ENCODE peak calls at places on chromosomes 6 and 20, in five cellular contexts. One of them, this sample, is unnamed.

GRCh38 chr6:9086331-9086730 is 651.0 kb upstream of the SLC35B3 start:
- DNase-seq in K562: no peak
- DNase-seq in A549: no peak
- DNase-seq in HepG2: no peak
- DNase-seq in NB4: no peak
- DNase-seq in this sample: no peak

GRCh38 chr20:8913452-8913851 is 155.4 kb upstream of the PLCB4 start:
- DNase-seq in HepG2: no peak
- DNase-seq in NB4: no peak
- DNase-seq in K562: no peak
- DNase-seq in A549: no peak
- DNase-seq in this sample: no peak

GRCh38 chr6:150800596-150801310 is 64.7 kb upstream of the MTHFD1L start:
- DNase-seq in A549: no peak
- DNase-seq in K562: no peak
- DNase-seq in HepG2: no peak
- DNase-seq in NB4: no peak
- DNase-seq in this sample: no peak

GRCh38 chr6:4776967-4777925 is 1.0 kb downstream of the CDYL start:
- DNase-seq in K562: peak; percentile 68
- DNase-seq in HepG2: no peak
- DNase-seq in NB4: peak; percentile 69
- DNase-seq in A549: peak; percentile 26
- DNase-seq in this sample: peak; percentile 48

GRCh38 chr6:136582702-136583471 is 32.7 kb upstream of the MAP7 start:
- DNase-seq in NB4: peak; percentile 53
- DNase-seq in A549: peak; percentile 81
- DNase-seq in K562: peak; percentile 37
- DNase-seq in HepG2: peak; percentile 7
- DNase-seq in this sample: peak; percentile 77

GRCh38 chr6:17015144-17015543 is 86.7 kb upstream of the STMND1 start:
- DNase-seq in HepG2: no peak
- DNase-seq in A549: no peak
- DNase-seq in NB4: peak; percentile 10
- DNase-seq in K562: no peak
- DNase-seq in this sample: no peak

GRCh38 chr6:155155787-155156447 is 107.9 kb upstream of the CLDN20 start:
- DNase-seq in K562: no peak
- DNase-seq in HepG2: peak; percentile 56
- DNase-seq in A549: no peak
- DNase-seq in NB4: no peak
- DNase-seq in this sample: no peak

GRCh38 chr6:130466052-130466743 is 100.4 kb downstream of the TMEM200A start:
- DNase-seq in A549: no peak
- DNase-seq in K562: no peak
- DNase-seq in HepG2: no peak
- DNase-seq in NB4: no peak
- DNase-seq in this sample: no peak

GRCh38 chr6:112690497-112691202 is 343.5 kb downstream of the RFPL4B start:
- DNase-seq in K562: no peak
- DNase-seq in NB4: no peak
- DNase-seq in HepG2: no peak
- DNase-seq in A549: peak; percentile 16
- DNase-seq in this sample: no peak

GRCh38 chr20:23508896-23509579 is 18.1 kb downstream of the CST8 start:
- DNase-seq in A549: no peak
- DNase-seq in HepG2: no peak
- DNase-seq in K562: no peak
- DNase-seq in NB4: no peak
- DNase-seq in this sample: no peak

GRCh38 chr6:7998103-7998725 is 66.0 kb downstream of the BLOC1S5 start:
- DNase-seq in K562: no peak
- DNase-seq in HepG2: no peak
- DNase-seq in A549: no peak
- DNase-seq in NB4: peak; percentile 67
- DNase-seq in this sample: no peak

GRCh38 chr6:154092336-154092962 is 53.4 kb downstream of the OPRM1 start:
- DNase-seq in K562: no peak
- DNase-seq in A549: no peak
- DNase-seq in HepG2: no peak
- DNase-seq in NB4: no peak
- DNase-seq in this sample: no peak

GRCh38 chr6:30793521-30794194 is 49.3 kb upstream of the IER3 start:
- DNase-seq in HepG2: peak; percentile 75
- DNase-seq in K562: no peak
- DNase-seq in NB4: peak; percentile 55
- DNase-seq in A549: no peak
- DNase-seq in this sample: peak; percentile 87

GRCh38 chr6:52491203-52492069 is 71.3 kb downstream of the EFHC1 start:
- DNase-seq in A549: no peak
- DNase-seq in NB4: no peak
- DNase-seq in HepG2: no peak
- DNase-seq in K562: no peak
- DNase-seq in this sample: peak; percentile 44

GRCh38 chr6:143405381-143406154 is 44.9 kb downstream of the ADAT2 start:
- DNase-seq in K562: no peak
- DNase-seq in HepG2: no peak
- DNase-seq in A549: no peak
- DNase-seq in NB4: no peak
- DNase-seq in this sample: no peak

GRCh38 chr6:43308101-43308989 is at the start of gene CRIP3:
- DNase-seq in HepG2: no peak
- DNase-seq in A549: peak; percentile 54
- DNase-seq in NB4: peak; percentile 76
- DNase-seq in K562: peak; percentile 70
- DNase-seq in this sample: no peak

GRCh38 chr20:61170521-61170920 is 81.5 kb upstream of the CDH4 start:
- DNase-seq in NB4: no peak
- DNase-seq in K562: no peak
- DNase-seq in A549: no peak
- DNase-seq in HepG2: no peak
- DNase-seq in this sample: no peak

GRCh38 chr20:31522756-31523155 is 8.5 kb downstream of the HM13 start:
- DNase-seq in A549: no peak
- DNase-seq in HepG2: no peak
- DNase-seq in K562: no peak
- DNase-seq in NB4: no peak
- DNase-seq in this sample: no peak

GRCh38 chr6:168838000-168838399 is 397.0 kb downstream of the SMOC2 start:
- DNase-seq in NB4: no peak
- DNase-seq in K562: no peak
- DNase-seq in A549: no peak
- DNase-seq in HepG2: no peak
- DNase-seq in this sample: no peak

GRCh38 chr6:162450358-162450757 is 277.2 kb downstream of the PRKN start:
- DNase-seq in NB4: no peak
- DNase-seq in A549: no peak
- DNase-seq in HepG2: peak; percentile 7
- DNase-seq in K562: no peak
- DNase-seq in this sample: no peak

GRCh38 chr6:99151634-99152344 is 197.7 kb downstream of the FAXC start:
- DNase-seq in K562: peak; percentile 47
- DNase-seq in HepG2: peak; percentile 23
- DNase-seq in A549: peak; percentile 40
- DNase-seq in NB4: peak; percentile 49
- DNase-seq in this sample: peak; percentile 29

GRCh38 chr6:132506869-132507813 is 5.8 kb downstream of the STX7 start:
- DNase-seq in A549: no peak
- DNase-seq in K562: no peak
- DNase-seq in NB4: no peak
- DNase-seq in HepG2: no peak
- DNase-seq in this sample: no peak

GRCh38 chr6:138882369-138883017 is 86.6 kb downstream of the ECT2L start:
- DNase-seq in NB4: no peak
- DNase-seq in HepG2: no peak
- DNase-seq in K562: no peak
- DNase-seq in A549: no peak
- DNase-seq in this sample: no peak

GRCh38 chr20:61234224-61234623 is 17.8 kb upstream of the CDH4 start:
- DNase-seq in K562: no peak
- DNase-seq in NB4: no peak
- DNase-seq in HepG2: no peak
- DNase-seq in A549: no peak
- DNase-seq in this sample: no peak

GRCh38 chr6:45681860-45682488 is 304.2 kb upstream of the SUPT3H start:
- DNase-seq in NB4: peak; percentile 88
- DNase-seq in K562: no peak
- DNase-seq in A549: peak; percentile 1
- DNase-seq in HepG2: no peak
- DNase-seq in this sample: no peak

GRCh38 chr20:17586250-17586649 is 16.4 kb downstream of the DSTN start:
- DNase-seq in A549: no peak
- DNase-seq in NB4: no peak
- DNase-seq in HepG2: no peak
- DNase-seq in K562: no peak
- DNase-seq in this sample: no peak

GRCh38 chr6:170522565-170523183 is 30.4 kb downstream of the PSMB1 start:
- DNase-seq in A549: peak; percentile 11
- DNase-seq in HepG2: no peak
- DNase-seq in K562: no peak
- DNase-seq in NB4: peak; percentile 71
- DNase-seq in this sample: peak; percentile 21

GRCh38 chr20:63737940-63738686 is 1.5 kb upstream of the SLC2A4RG start:
- DNase-seq in NB4: no peak
- DNase-seq in HepG2: peak; percentile 90
- DNase-seq in A549: no peak
- DNase-seq in K562: peak; percentile 22
- DNase-seq in this sample: no peak

GRCh38 chr6:73879466-73879865 is 183.5 kb downstream of the CD109 start:
- DNase-seq in K562: no peak
- DNase-seq in NB4: no peak
- DNase-seq in A549: no peak
- DNase-seq in HepG2: no peak
- DNase-seq in this sample: no peak

GRCh38 chr6:165971202-165971601 is 196.4 kb downstream of the TBXT start:
- DNase-seq in NB4: no peak
- DNase-seq in K562: no peak
- DNase-seq in HepG2: no peak
- DNase-seq in A549: peak; percentile 53
- DNase-seq in this sample: no peak

GRCh38 chr20:24388828-24389325 is 80.6 kb upstream of the SYNDIG1 start:
- DNase-seq in K562: no peak
- DNase-seq in HepG2: no peak
- DNase-seq in NB4: peak; percentile 6
- DNase-seq in A549: no peak
- DNase-seq in this sample: no peak

GRCh38 chr20:32538526-32538918 is 46.6 kb downstream of the NOL4L start:
- DNase-seq in HepG2: no peak
- DNase-seq in NB4: no peak
- DNase-seq in A549: no peak
- DNase-seq in K562: no peak
- DNase-seq in this sample: no peak

GRCh38 chr6:151391021-151391470 is 313 bp downstream of the ZBTB2 start:
- DNase-seq in K562: peak; percentile 84
- DNase-seq in NB4: peak; percentile 83
- DNase-seq in HepG2: peak; percentile 52
- DNase-seq in A549: peak; percentile 77
- DNase-seq in this sample: peak; percentile 62

GRCh38 chr6:37487891-37488290 is 11.8 kb downstream of the CCDC167 start:
- DNase-seq in A549: no peak
- DNase-seq in NB4: no peak
- DNase-seq in HepG2: no peak
- DNase-seq in K562: no peak
- DNase-seq in this sample: no peak

DNA sequence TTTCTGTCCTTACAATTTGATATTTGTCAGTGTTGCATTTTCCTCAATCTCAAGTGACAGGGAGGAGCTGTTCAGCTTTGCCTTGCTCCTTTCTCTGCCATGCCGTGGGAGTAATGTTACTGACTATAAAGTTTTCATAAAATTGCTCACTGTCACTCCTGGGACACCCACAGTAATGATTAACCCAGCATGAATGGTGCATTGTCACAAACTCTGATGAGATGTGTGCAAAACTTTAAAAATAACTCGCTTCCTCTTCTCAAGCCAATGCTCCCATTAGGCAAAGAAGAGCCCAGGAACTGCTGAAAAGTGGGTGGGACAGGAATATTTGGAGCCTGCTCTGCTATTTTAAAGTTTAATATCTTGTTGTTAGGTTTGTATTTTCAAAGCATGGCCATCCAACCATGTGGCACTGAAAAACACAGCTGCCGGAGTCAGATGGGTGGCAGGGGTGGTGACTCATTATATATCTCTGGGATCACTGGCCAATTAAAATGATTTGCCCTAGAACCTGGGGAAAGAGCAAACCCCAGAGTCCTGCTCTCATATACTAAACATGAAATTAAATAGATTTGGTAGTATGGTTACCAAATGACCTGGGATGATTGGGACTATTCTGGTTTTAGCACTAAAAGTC is 260.1 kb downstream of the BTBD3 start:
- DNase-seq in HepG2: peak; percentile 13
- DNase-seq in NB4: no peak
- DNase-seq in A549: no peak
- DNase-seq in K562: no peak
- DNase-seq in this sample: no peak
- TF ChIP-seq MYC in HepG2: no peak
- TF ChIP-seq MYC in NB4: no peak
- TF ChIP-seq MYC in A549: no peak
- TF ChIP-seq MYC in K562: no peak
- TF ChIP-seq MYC in this sample: no peak

GRCh38 chr6:40194771-40195170 is 260.5 kb upstream of the MOCS1 start:
- DNase-seq in A549: no peak
- DNase-seq in K562: no peak
- DNase-seq in NB4: no peak
- DNase-seq in HepG2: no peak
- DNase-seq in this sample: no peak
- TF ChIP-seq MYC in A549: no peak
- TF ChIP-seq MYC in K562: no peak
- TF ChIP-seq MYC in NB4: no peak
- TF ChIP-seq MYC in HepG2: no peak
- TF ChIP-seq MYC in this sample: no peak

GRCh38 chr6:160428818-160429744 is 80.9 kb downstream of the SLC22A3 start:
- DNase-seq in A549: no peak
- DNase-seq in NB4: peak; percentile 8
- DNase-seq in K562: no peak
- DNase-seq in HepG2: no peak
- DNase-seq in this sample: no peak
- TF ChIP-seq MYC in A549: no peak
- TF ChIP-seq MYC in NB4: no peak
- TF ChIP-seq MYC in K562: no peak
- TF ChIP-seq MYC in HepG2: no peak
- TF ChIP-seq MYC in this sample: no peak

GRCh38 chr6:102075539-102075938 is 682.0 kb downstream of the GRIK2 start:
- DNase-seq in NB4: no peak
- DNase-seq in HepG2: peak; percentile 4
- DNase-seq in K562: no peak
- DNase-seq in A549: peak; percentile 40
- DNase-seq in this sample: no peak
- TF ChIP-seq MYC in NB4: no peak
- TF ChIP-seq MYC in HepG2: no peak
- TF ChIP-seq MYC in K562: no peak
- TF ChIP-seq MYC in A549: no peak
- TF ChIP-seq MYC in this sample: no peak

DNA sequence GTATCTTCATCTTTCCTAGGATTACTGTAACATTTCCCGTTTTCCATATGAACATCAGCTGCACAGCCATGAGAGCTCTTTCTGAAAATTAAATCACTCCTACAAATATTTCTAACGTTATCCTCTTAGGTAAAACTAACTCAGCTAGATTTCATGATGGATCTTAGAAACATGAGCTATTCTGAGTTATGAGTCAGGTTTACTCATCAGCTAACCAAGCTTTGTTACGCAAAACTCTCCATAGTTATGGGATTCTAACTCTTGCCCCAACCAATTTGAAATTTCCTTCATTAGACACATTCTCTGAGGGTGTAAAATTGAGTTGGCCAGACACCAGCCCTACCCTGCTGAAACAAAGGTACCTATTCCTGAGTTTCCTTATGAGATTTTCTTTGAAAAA is 14.0 kb downstream of the DEFB110 start:
- DNase-seq in NB4: peak; percentile 8
- DNase-seq in A549: no peak
- DNase-seq in K562: no peak
- DNase-seq in HepG2: no peak
- DNase-seq in this sample: no peak
- TF ChIP-seq MYC in NB4: no peak
- TF ChIP-seq MYC in A549: no peak
- TF ChIP-seq MYC in K562: no peak
- TF ChIP-seq MYC in HepG2: no peak
- TF ChIP-seq MYC in this sample: no peak